ENCODE peak calls at places on chromosomes 2 and 18, in eight cellular contexts. One of them, this sample, is unnamed.
A peak's percentile ranks its signal among the peaks of the same experiment; 100 is the strongest.

GRCh38 chr2:157692768-157693167 is 64.1 kb upstream of the ACVR1C start:
- DNase-seq in neural progenitor cell: no peak
- DNase-seq in T-helper 2 cell: no peak
- DNase-seq in NCI-H146: no peak
- DNase-seq in HT-29: no peak
- DNase-seq in mucosa of gallbladder: no peak
- DNase-seq in GM06990: no peak
- DNase-seq in cardiac muscle cell: peak; percentile 2
- DNase-seq in this sample: no peak

GRCh38 chr18:12035481-12035880 is 54.2 kb downstream of the IMPA2 start:
- DNase-seq in neural progenitor cell: no peak
- DNase-seq in T-helper 2 cell: no peak
- DNase-seq in NCI-H146: no peak
- DNase-seq in HT-29: no peak
- DNase-seq in mucosa of gallbladder: no peak
- DNase-seq in GM06990: no peak
- DNase-seq in cardiac muscle cell: no peak
- DNase-seq in this sample: no peak

GRCh38 chr2:217098435-217098834 is 238.6 kb upstream of the TNP1 start:
- DNase-seq in neural progenitor cell: no peak
- DNase-seq in T-helper 2 cell: no peak
- DNase-seq in NCI-H146: no peak
- DNase-seq in HT-29: no peak
- DNase-seq in mucosa of gallbladder: no peak
- DNase-seq in GM06990: no peak
- DNase-seq in cardiac muscle cell: no peak
- DNase-seq in this sample: no peak

GRCh38 chr2:134819334-134819733 is 19.1 kb upstream of the ACMSD start:
- DNase-seq in neural progenitor cell: no peak
- DNase-seq in T-helper 2 cell: no peak
- DNase-seq in NCI-H146: no peak
- DNase-seq in HT-29: no peak
- DNase-seq in mucosa of gallbladder: no peak
- DNase-seq in GM06990: no peak
- DNase-seq in cardiac muscle cell: no peak
- DNase-seq in this sample: no peak

GRCh38 chr2:47653909-47654789 is 128.8 kb upstream of the MSH6 start:
- DNase-seq in neural progenitor cell: peak; percentile 73
- DNase-seq in T-helper 2 cell: no peak
- DNase-seq in NCI-H146: peak; percentile 87
- DNase-seq in HT-29: peak; percentile 47
- DNase-seq in mucosa of gallbladder: no peak
- DNase-seq in GM06990: peak; percentile 25
- DNase-seq in cardiac muscle cell: peak; percentile 74
- DNase-seq in this sample: no peak

GRCh38 chr2:176392744-176393414 is 123.6 kb downstream of the MTX2 start:
- DNase-seq in neural progenitor cell: no peak
- DNase-seq in T-helper 2 cell: no peak
- DNase-seq in NCI-H146: no peak
- DNase-seq in HT-29: no peak
- DNase-seq in mucosa of gallbladder: no peak
- DNase-seq in GM06990: no peak
- DNase-seq in cardiac muscle cell: no peak
- DNase-seq in this sample: no peak

GRCh38 chr2:106366145-106366544 is 102.1 kb downstream of the RGPD3 start:
- DNase-seq in neural progenitor cell: no peak
- DNase-seq in T-helper 2 cell: no peak
- DNase-seq in NCI-H146: no peak
- DNase-seq in HT-29: no peak
- DNase-seq in mucosa of gallbladder: no peak
- DNase-seq in GM06990: no peak
- DNase-seq in cardiac muscle cell: no peak
- DNase-seq in this sample: no peak

GRCh38 chr2:44912660-44913059 is 28.8 kb upstream of the SIX3 start:
- DNase-seq in neural progenitor cell: no peak
- DNase-seq in T-helper 2 cell: no peak
- DNase-seq in NCI-H146: no peak
- DNase-seq in HT-29: no peak
- DNase-seq in mucosa of gallbladder: no peak
- DNase-seq in GM06990: no peak
- DNase-seq in cardiac muscle cell: peak; percentile 80
- DNase-seq in this sample: no peak

GRCh38 chr18:46518438-46518837 is 138.6 kb downstream of the LOXHD1 start:
- DNase-seq in neural progenitor cell: peak; percentile 70
- DNase-seq in T-helper 2 cell: no peak
- DNase-seq in NCI-H146: peak; percentile 59
- DNase-seq in HT-29: peak; percentile 12
- DNase-seq in mucosa of gallbladder: no peak
- DNase-seq in GM06990: no peak
- DNase-seq in cardiac muscle cell: no peak
- DNase-seq in this sample: no peak

GRCh38 chr2:42976400-42976799 is 184.0 kb upstream of the HAAO start:
- DNase-seq in neural progenitor cell: no peak
- DNase-seq in T-helper 2 cell: no peak
- DNase-seq in NCI-H146: no peak
- DNase-seq in HT-29: no peak
- DNase-seq in mucosa of gallbladder: no peak
- DNase-seq in GM06990: no peak
- DNase-seq in cardiac muscle cell: no peak
- DNase-seq in this sample: no peak

GRCh38 chr2:62038980-62039771 is 133.7 kb downstream of the COMMD1 start:
- DNase-seq in neural progenitor cell: no peak
- DNase-seq in T-helper 2 cell: peak; percentile 84
- DNase-seq in NCI-H146: no peak
- DNase-seq in HT-29: no peak
- DNase-seq in mucosa of gallbladder: no peak
- DNase-seq in GM06990: peak; percentile 76
- DNase-seq in cardiac muscle cell: peak; percentile 94
- DNase-seq in this sample: peak; percentile 83

GRCh38 chr2:98346259-98347236 is at the start of gene CNGA3:
- DNase-seq in neural progenitor cell: peak; percentile 80
- DNase-seq in T-helper 2 cell: peak; percentile 11
- DNase-seq in NCI-H146: peak; percentile 5
- DNase-seq in HT-29: no peak
- DNase-seq in mucosa of gallbladder: no peak
- DNase-seq in GM06990: no peak
- DNase-seq in cardiac muscle cell: peak; percentile 42
- DNase-seq in this sample: peak; percentile 55

GRCh38 chr2:25125949-25126348 is 42.4 kb downstream of the POMC start:
- DNase-seq in neural progenitor cell: no peak
- DNase-seq in T-helper 2 cell: no peak
- DNase-seq in NCI-H146: no peak
- DNase-seq in HT-29: no peak
- DNase-seq in mucosa of gallbladder: no peak
- DNase-seq in GM06990: no peak
- DNase-seq in cardiac muscle cell: no peak
- DNase-seq in this sample: no peak

GRCh38 chr18:23994361-23994902 is 20.1 kb upstream of the TTC39C start:
- DNase-seq in neural progenitor cell: peak; percentile 21
- DNase-seq in T-helper 2 cell: peak; percentile 62
- DNase-seq in NCI-H146: peak; percentile 98
- DNase-seq in HT-29: peak; percentile 3
- DNase-seq in mucosa of gallbladder: peak; percentile 30
- DNase-seq in GM06990: no peak
- DNase-seq in cardiac muscle cell: peak; percentile 69
- DNase-seq in this sample: no peak

GRCh38 chr2:237299897-237300296 is 114.1 kb downstream of the COL6A3 start:
- DNase-seq in neural progenitor cell: no peak
- DNase-seq in T-helper 2 cell: no peak
- DNase-seq in NCI-H146: no peak
- DNase-seq in HT-29: no peak
- DNase-seq in mucosa of gallbladder: no peak
- DNase-seq in GM06990: no peak
- DNase-seq in cardiac muscle cell: peak; percentile 88
- DNase-seq in this sample: no peak

GRCh38 chr2:213237251-213237650 is 47.0 kb upstream of the SPAG16 start:
- DNase-seq in neural progenitor cell: no peak
- DNase-seq in T-helper 2 cell: no peak
- DNase-seq in NCI-H146: no peak
- DNase-seq in HT-29: no peak
- DNase-seq in mucosa of gallbladder: no peak
- DNase-seq in GM06990: no peak
- DNase-seq in cardiac muscle cell: no peak
- DNase-seq in this sample: no peak

GRCh38 chr18:77608807-77609206 is 359.2 kb downstream of the GALR1 start:
- DNase-seq in neural progenitor cell: peak; percentile 57
- DNase-seq in T-helper 2 cell: no peak
- DNase-seq in NCI-H146: no peak
- DNase-seq in HT-29: no peak
- DNase-seq in mucosa of gallbladder: no peak
- DNase-seq in GM06990: no peak
- DNase-seq in cardiac muscle cell: no peak
- DNase-seq in this sample: no peak

GRCh38 chr18:23452728-23453656 is at the start of gene RIOK3:
- DNase-seq in neural progenitor cell: peak; percentile 98
- DNase-seq in T-helper 2 cell: peak; percentile 93
- DNase-seq in NCI-H146: peak; percentile 100
- DNase-seq in HT-29: peak; percentile 94
- DNase-seq in mucosa of gallbladder: peak; percentile 98
- DNase-seq in GM06990: peak; percentile 98
- DNase-seq in cardiac muscle cell: peak; percentile 95
- DNase-seq in this sample: peak; percentile 98

GRCh38 chr2:128595763-128596452 is 277.2 kb upstream of the HS6ST1 start:
- DNase-seq in neural progenitor cell: no peak
- DNase-seq in T-helper 2 cell: no peak
- DNase-seq in NCI-H146: no peak
- DNase-seq in HT-29: no peak
- DNase-seq in mucosa of gallbladder: no peak
- DNase-seq in GM06990: no peak
- DNase-seq in cardiac muscle cell: no peak
- DNase-seq in this sample: no peak